ENCODE peak calls at places on chromosome 3, in four cellular contexts. X is PC-3, H is H9, K is heart right ventricle. T is an unnamed sample.
A peak's percentile ranks its signal among the peaks of the same experiment; 100 is the strongest.

GRCh38 chr3:16546186-16547004 is 32.9 kb upstream of the RFTN1 start:
- DNase-seq in H (no peak), K (no peak), X (no peak), T (no peak)

GRCh38 chr3:41836360-41837134 is 125.4 kb downstream of the ULK4 start:
- DNase-seq in X (peak; percentile 72), H (no peak), K (no peak), T (no peak)

GRCh38 chr3:14371573-14372474 is 30.6 kb upstream of the SLC6A6 start:
- DNase-seq in H (no peak), X (peak; percentile 95), K (peak; percentile 85), T (peak; percentile 89)

GRCh38 chr3:115156255-115156654 is 9.2 kb upstream of the ZBTB20 start:
- DNase-seq in X (peak; percentile 26), H (no peak), K (no peak), T (no peak)

GRCh38 chr3:78405745-78406144 is 1362.1 kb downstream of the ROBO1 start:
- DNase-seq in X (no peak), H (no peak), K (no peak), T (no peak)

GRCh38 chr3:124053871-124054270 is 61.9 kb upstream of the ROPN1 start:
- DNase-seq in H (no peak), K (no peak), X (no peak), T (no peak)

GRCh38 chr3:180680097-180680430 is 775 bp upstream of the CCDC39 start:
- DNase-seq in X (no peak), K (no peak), H (peak; percentile 64), T (no peak)

GRCh38 chr3:147354621-147355020 is 51.7 kb downstream of the ZIC4 start:
- DNase-seq in K (no peak), X (no peak), H (peak; percentile 53), T (no peak)

GRCh38 chr3:156418428-156418827 is 136.5 kb downstream of the SSR3 start:
- DNase-seq in K (no peak), H (no peak), X (no peak), T (no peak)

GRCh38 chr3:113136071-113136470 is 75.3 kb upstream of the BOC start:
- DNase-seq in K (no peak), X (peak; percentile 60), H (no peak), T (no peak)

GRCh38 chr3:149547413-149547812 is 72.9 kb downstream of the TM4SF4 start:
- DNase-seq in K (peak; percentile 74), X (no peak), H (no peak), T (peak; percentile 67)

GRCh38 chr3:51961607-51962569 is 5.4 kb downstream of the PCBP4 start:
- DNase-seq in X (no peak), K (no peak), H (no peak), T (peak; percentile 63)

GRCh38 chr3:67377299-67377698 is 277.1 kb downstream of the SUCLG2 start:
- DNase-seq in X (no peak), K (no peak), H (no peak), T (no peak)

GRCh38 chr3:73500321-73500720 is 124.4 kb downstream of the PDZRN3 start:
- DNase-seq in H (no peak), X (no peak), K (no peak), T (no peak)

GRCh38 chr3:108051005-108051404 is 39.8 kb downstream of the CD47 start:
- DNase-seq in K (no peak), X (peak; percentile 72), H (no peak), T (no peak)

GRCh38 chr3:183502237-183502636 is 53.3 kb downstream of the KLHL6 start:
- DNase-seq in X (no peak), H (no peak), K (no peak), T (no peak)

GRCh38 chr3:59456852-59457485 is 407.1 kb upstream of the CFAP20DC start:
- DNase-seq in H (no peak), X (no peak), K (no peak), T (no peak)

GRCh38 chr3:69288161-69288895 is 97.6 kb downstream of the FRMD4B start:
- DNase-seq in H (peak; percentile 83), K (no peak), X (no peak), T (no peak)

GRCh38 chr3:123153124-123153523 is 48.6 kb upstream of the SEC22A start:
- DNase-seq in X (no peak), K (no peak), H (no peak), T (no peak)

GRCh38 chr3:143668924-143669790 is 179.1 kb downstream of the SLC9A9 start:
- DNase-seq in K (no peak), H (no peak), X (no peak), T (no peak)

GRCh38 chr3:32303977-32304376 is 65.5 kb downstream of the CMTM8 start:
- DNase-seq in K (no peak), X (no peak), H (no peak), T (no peak)

GRCh38 chr3:127925384-127925783 is 10.4 kb downstream of the KBTBD12 start:
- DNase-seq in K (no peak), H (no peak), X (no peak), T (no peak)

GRCh38 chr3:196988241-196989029 is 19.8 kb upstream of the PIGZ start:
- DNase-seq in H (peak; percentile 68), X (no peak), K (no peak), T (peak; percentile 18)

DNA sequence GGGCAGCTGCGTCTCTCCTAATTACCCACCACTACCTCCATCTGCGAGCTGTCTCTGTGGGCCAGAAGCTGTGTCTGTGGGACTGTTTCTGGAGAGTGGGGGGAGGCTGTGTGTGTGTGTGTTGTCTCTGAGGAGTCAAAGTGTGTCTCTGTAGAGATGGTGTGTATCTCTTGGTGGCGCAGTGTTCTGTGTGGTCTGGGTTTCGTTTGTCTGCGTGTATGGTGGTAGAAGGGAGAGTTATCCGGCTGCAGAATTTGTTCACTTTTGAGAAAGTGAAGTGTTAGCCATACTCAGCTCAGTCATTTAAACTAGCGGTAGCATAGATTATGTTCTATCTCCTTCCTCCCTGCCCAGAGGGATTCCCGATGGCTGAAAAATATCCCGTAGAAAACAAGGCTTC is 2.2 kb downstream of the MYRIP start:
- DNase-seq in H (no peak), K (no peak), X (no peak), T (no peak)
- H3K27me3 ChIP-seq in H (peaks cover 15% of the 10 kb centered on the region), K (peaks cover 26% of the 10 kb centered on the region), X (peaks cover 49% of the 10 kb centered on the region), T (peaks cover 41% of the 10 kb centered on the region)

DNA sequence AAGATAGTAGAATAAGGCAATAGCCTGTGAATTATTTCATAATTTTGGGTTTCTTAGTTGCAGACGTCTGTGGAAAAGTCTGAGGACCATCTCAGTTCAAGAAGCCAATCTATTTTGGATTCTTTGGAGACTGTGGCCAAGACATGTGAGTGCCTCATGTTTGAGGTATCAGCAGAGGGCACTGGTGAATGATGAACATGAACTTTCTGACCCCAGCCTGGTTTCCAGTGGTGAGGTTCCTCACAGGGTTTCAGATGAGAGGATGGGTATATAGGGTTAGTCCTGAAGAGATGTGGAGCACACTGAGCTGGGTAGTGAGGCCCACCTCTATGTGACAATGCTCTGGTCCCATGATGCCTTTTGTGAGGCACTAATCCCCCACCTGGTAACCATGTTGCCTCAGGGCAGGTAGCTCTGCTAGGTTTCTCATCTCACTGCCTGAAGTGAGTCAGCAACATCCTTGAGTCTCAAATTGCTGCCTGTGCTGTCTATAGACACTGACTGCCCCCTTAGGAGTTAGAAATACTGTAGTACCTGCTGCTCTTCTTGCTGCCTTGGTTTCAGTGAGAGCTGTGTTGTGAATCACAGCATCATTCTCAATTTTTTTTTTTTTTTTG is 32.3 kb downstream of the C3orf62 start:
- DNase-seq in X (peak; percentile 90), H (peak; percentile 37), K (no peak), T (no peak)
- H3K27ac ChIP-seq in X (peak overlapping the region; percentile 75), H (no peak overlapping the region), K (no peak overlapping the region), T (no peak overlapping the region)

DNA sequence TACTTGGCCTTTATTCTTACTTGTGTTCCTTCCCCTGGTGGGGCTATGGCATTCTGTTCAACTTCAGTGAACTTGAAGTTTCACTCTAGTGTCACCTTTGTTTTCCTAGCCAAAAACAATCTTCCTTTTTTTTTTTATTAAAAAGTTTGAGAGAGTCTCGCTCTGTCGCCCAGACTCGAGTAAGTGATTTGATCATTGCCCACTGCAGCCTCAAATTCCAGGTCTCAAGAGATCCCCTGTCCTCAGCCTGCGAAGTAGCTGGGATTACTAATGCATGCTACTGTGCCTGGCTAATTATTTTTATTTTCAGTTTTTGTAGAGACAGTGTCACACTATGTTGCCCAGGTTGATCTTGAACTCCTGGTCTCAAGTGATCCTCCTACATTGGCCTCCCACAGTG is 124.8 kb downstream of the SST start:
- DNase-seq in H (no peak), X (no peak), K (no peak), T (no peak)
- H3K27me3 ChIP-seq in H (no peaks in the 10 kb centered on the region), X (peaks cover 59% of the 10 kb centered on the region), K (no peaks in the 10 kb centered on the region), T (peaks cover 21% of the 10 kb centered on the region)

GRCh38 chr3:6821411-6821810 is 39.5 kb upstream of the GRM7 start:
- DNase-seq in X (no peak), K (no peak), H (no peak), T (no peak)

GRCh38 chr3:6827453-6827852 is 33.5 kb upstream of the GRM7 start:
- DNase-seq in X (no peak), K (no peak), H (no peak), T (no peak)

DNA sequence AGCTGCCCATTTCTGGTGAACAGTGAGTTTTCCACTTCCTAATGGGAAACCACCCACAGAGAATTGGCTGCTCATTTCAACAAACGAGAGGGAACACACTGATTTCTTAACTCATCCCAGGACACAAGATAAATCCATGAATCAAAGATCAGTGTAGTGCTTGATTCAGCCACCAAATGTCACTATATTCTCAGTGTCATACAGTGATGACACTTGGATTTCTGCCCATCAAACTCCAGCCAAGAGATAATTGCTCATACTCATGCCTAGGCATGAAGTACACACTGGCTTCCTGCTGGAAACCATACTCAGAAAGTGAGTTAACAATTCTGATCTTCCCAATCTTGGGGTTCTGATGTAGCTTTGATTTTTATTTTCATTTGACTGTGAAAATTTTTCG is 35.4 kb upstream of the GRM7 start:
- DNase-seq in H (no peak), K (no peak), X (no peak), T (no peak)
- H3K27ac ChIP-seq in H (no peak overlapping the region), K (no peak overlapping the region), X (no peak overlapping the region), T (no peak overlapping the region)